ENCODE peak calls at places on chromosomes 13 and 19, in eight cellular contexts. P, G, Y, I, L, V, H and W are unnamed samples. For H3K4me1, the result is how much of the 10 kb centered on the place peaks cover.

GRCh38 chr19:13985771-13986347 is 20.3 kb downstream of the RFX1 start:
- DNase-seq in P (no peak), G (no peak), Y (no peak), I (no peak), L (no peak), V (no peak), H (no peak), W (peak)

GRCh38 chr13:39037410-39037879 is 444 bp downstream of the PROSER1 start:
- DNase-seq in P (no peak), G (no peak), Y (no peak), I (no peak), L (no peak), V (no peak), H (no peak), W (no peak)

GRCh38 chr19:1084024-1084868 is 10.9 kb downstream of the POLR2E start:
- DNase-seq in P (no peak), G (no peak), Y (peak), I (no peak), L (no peak), V (no peak), H (peak), W (no peak)

GRCh38 chr19:42529248-42529764 is 1.0 kb upstream of the CEACAM1 start:
- DNase-seq in P (no peak), G (peak), Y (no peak), I (peak), L (peak), V (no peak), H (peak), W (peak)

GRCh38 chr13:32314968-32315254 is 252 bp downstream of the ZAR1L start:
- DNase-seq in P (no peak), G (peak), Y (no peak), I (peak), L (peak), V (no peak), H (peak), W (peak)

GRCh38 chr13:89401209-89401810 is 1730.1 kb downstream of the SLITRK5 start:
- DNase-seq in P (no peak), G (no peak), Y (no peak), I (no peak), L (no peak), V (no peak), H (no peak), W (no peak)

GRCh38 chr13:35347679-35348205 is 128.7 kb downstream of the MAB21L1 start:
- DNase-seq in P (no peak), G (no peak), Y (no peak), I (no peak), L (no peak), V (no peak), H (no peak), W (no peak)

GRCh38 chr19:55464039-55464668 is 397 bp downstream of the C19orf85 start:
- DNase-seq in P (no peak), G (no peak), Y (no peak), I (peak), L (no peak), V (no peak), H (no peak), W (no peak)

GRCh38 chr13:50809133-50810090 is 34.1 kb downstream of the DLEU7 start:
- DNase-seq in P (no peak), G (no peak), Y (no peak), I (no peak), L (no peak), V (no peak), H (no peak), W (no peak)

GRCh38 chr13:98252931-98253470 is 75.9 kb upstream of the RNF113B start:
- DNase-seq in P (no peak), G (no peak), Y (no peak), I (no peak), L (no peak), V (no peak), H (no peak), W (no peak)

GRCh38 chr13:20171364-20171763 is 10.5 kb upstream of the GJA3 start:
- DNase-seq in P (no peak), G (no peak), Y (no peak), I (no peak), L (no peak), V (no peak), H (no peak), W (no peak)

GRCh38 chr13:73465629-73465974 is 406.8 kb downstream of the KLF5 start:
- DNase-seq in P (no peak), G (peak), Y (no peak), I (no peak), L (no peak), V (no peak), H (no peak), W (no peak)

GRCh38 chr13:82597737-82598136 is 1284.5 kb downstream of the SLITRK1 start:
- DNase-seq in P (no peak), G (no peak), Y (no peak), I (no peak), L (no peak), V (no peak), H (no peak), W (no peak)

GRCh38 chr13:49844191-49844590 is 51.7 kb upstream of the KPNA3 start:
- DNase-seq in P (no peak), G (no peak), Y (no peak), I (no peak), L (no peak), V (no peak), H (no peak), W (no peak)

GRCh38 chr19:29480507-29480906 is 45.3 kb upstream of the VSTM2B start:
- DNase-seq in P (no peak), G (no peak), Y (peak), I (no peak), L (no peak), V (no peak), H (no peak), W (no peak)

GRCh38 chr13:19605161-19605955 is 28.1 kb upstream of the MPHOSPH8 start:
- DNase-seq in P (no peak), G (no peak), Y (no peak), I (no peak), L (no peak), V (no peak), H (no peak), W (no peak)

GRCh38 chr19:4350726-4351125 is 7.4 kb downstream of the MPND start:
- DNase-seq in P (no peak), G (no peak), Y (no peak), I (no peak), L (no peak), V (no peak), H (no peak), W (no peak)

GRCh38 chr13:102280366-102280765 is 121.5 kb downstream of the FGF14 start:
- DNase-seq in P (no peak), G (no peak), Y (no peak), I (no peak), L (no peak), V (no peak), H (no peak), W (no peak)

GRCh38 chr19:45040059-45040767 is 1.4 kb downstream of the CLASRP start:
- DNase-seq in P (no peak), G (no peak), Y (no peak), I (no peak), L (no peak), V (no peak), H (no peak), W (no peak)

GRCh38 chr13:74305876-74306275 is 171.7 kb upstream of the KLF12 start:
- DNase-seq in P (no peak), G (no peak), Y (no peak), I (no peak), L (no peak), V (no peak), H (no peak), W (no peak)

GRCh38 chr19:51971624-51972023 is 15.0 kb downstream of the ZNF350 start:
- DNase-seq in P (no peak), G (no peak), Y (no peak), I (no peak), L (no peak), V (no peak), H (peak), W (peak)

DNA sequence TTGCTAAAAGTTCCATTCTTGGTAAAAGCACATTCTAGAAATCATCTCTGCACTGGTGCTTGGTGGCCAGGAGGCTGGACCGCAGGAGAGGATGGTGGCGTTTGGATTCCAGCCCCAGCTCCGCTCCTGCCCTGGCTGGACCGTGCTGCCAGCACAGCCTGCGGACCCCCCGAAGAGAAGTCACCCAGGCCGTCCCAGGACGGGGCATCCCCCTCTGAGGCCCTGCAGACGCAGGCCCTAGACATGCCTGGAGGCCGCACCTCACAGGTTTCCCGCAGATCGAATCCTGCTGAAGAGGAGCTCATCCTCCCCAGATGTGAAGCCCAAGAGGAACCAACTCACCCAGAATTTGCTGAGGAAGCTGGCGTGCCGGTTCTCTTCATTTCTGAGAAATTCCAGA is 159.0 kb downstream of the TEX29 start:
- DNase-seq in P (no peak), G (no peak), Y (no peak), I (no peak), L (no peak), V (no peak), H (no peak), W (no peak)
- H3K4me3 ChIP-seq in P (no peak), G (no peak), Y (no peak), I (no peak), L (no peak), V (no peak), H (no peak), W (no peak)

DNA sequence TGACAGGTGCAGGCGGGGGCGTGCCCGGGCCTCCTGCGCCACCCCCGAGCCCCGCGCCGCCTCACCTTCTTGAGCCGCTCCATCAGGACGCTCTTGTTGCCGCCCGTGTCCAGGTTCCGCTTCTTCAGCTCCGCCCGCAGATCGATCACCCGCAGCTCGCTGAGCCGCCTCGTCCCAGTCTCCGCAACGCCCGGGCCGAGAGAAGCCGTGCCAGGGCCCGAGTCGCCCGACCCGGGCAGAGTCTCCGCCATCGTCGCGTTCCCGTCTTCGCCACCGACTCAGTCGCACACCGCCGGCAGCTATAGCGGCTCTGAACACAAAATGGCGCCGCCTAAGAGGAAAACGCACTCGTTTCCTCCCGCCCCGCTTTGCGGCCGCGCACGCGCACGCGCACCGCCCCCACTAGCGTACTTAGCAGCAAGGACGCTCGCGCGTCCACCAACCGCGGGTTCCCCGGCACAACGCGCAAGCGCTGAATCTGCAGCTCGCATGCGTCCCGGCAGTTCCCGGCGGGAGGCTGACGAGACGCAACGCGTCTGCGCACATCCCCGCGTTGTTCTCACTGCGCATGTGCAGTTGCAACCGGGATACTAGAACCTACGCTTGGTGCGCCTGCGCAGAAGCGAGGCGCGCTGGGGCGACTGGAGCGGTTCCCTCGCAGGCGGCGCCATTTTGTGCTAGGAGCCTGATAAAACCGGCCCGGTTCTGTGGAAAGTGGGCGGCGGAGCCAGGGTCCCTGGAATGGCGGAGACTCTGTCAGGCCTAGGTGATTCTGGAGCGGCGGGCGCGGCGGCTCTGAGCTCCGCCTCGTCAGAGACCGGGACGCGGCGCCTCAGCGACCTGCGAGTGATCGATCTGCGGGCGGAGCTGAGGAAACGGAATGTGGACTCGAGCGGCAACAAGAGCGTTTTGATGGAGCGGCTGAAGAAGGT is at the start of the genes SAFB and SAFB2:
- DNase-seq in P (peak), G (peak), Y (peak), I (peak), L (peak), V (peak), H (peak), W (peak)
- H3K4me1 ChIP-seq in P (under half), G (half or more), Y (under half), I (half or more), L (half or more), V (half or more), H (half or more), W (half or more)

GRCh38 chr19:48728882-48729645 is 9.5 kb upstream of the MAMSTR start:
- DNase-seq in P (no peak), G (no peak), Y (no peak), I (no peak), L (no peak), V (no peak), H (no peak), W (no peak)
- H3K4me3 ChIP-seq in P (no peak), G (peak), Y (no peak), I (no peak), L (peak), V (peak), H (no peak), W (no peak)

GRCh38 chr19:11047856-11048255 is 41.4 kb upstream of the LDLR start:
- DNase-seq in P (no peak), G (no peak), Y (no peak), I (no peak), L (no peak), V (no peak), H (no peak), W (no peak)
- H3K4me1 ChIP-seq in P (under half), G (under half), Y (under half), I (under half), L (under half), V (under half), H (half or more), W (under half)

DNA sequence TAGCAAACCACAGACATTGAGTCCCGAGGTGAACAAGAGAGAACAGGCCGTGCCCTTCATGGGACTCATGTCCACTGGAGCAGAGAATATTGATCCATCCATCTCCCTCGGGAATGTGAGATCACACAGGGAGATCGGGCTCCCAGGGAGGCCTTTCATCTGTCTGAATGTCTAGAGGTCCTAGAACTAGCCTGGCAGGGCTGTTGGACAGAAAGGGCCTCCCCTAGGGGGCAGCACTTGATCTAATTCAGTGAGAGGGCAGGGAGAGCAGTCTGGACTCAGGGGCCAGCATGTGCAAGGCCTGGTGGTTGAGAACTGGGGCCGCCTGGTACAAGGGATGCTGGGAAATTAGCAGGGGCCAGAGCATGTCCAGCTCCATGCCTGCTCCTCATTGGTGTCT is 4.3 kb downstream of the RUVBL2 start:
- DNase-seq in P (no peak), G (peak), Y (no peak), I (no peak), L (peak), V (no peak), H (peak), W (peak)
- H3K4me3 ChIP-seq in P (no peak), G (no peak), Y (no peak), I (no peak), L (no peak), V (no peak), H (no peak), W (no peak)